ENCODE peak calls at places on chromosomes 11 and 22, in nine cellular contexts. H, I, V, C, N, T, Q, P and O are unnamed samples. For H3K4me1, the result is how much of the 10 kb centered on the place peaks cover.

GRCh38 chr11:20131744-20132666 is 28.3 kb downstream of the DBX1 start:
- DNase-seq in H (peak), I (peak), V (peak), C (peak), N (peak), T (peak), Q (no peak), P (peak), O (peak)

GRCh38 chr11:70502677-70503076 is 104.3 kb downstream of the CTTN start:
- DNase-seq in H (no peak), I (no peak), V (no peak), C (peak), N (peak), T (no peak), Q (no peak), P (peak), O (no peak)

GRCh38 chr11:65498977-65499712 is at the start of gene MALAT1:
- DNase-seq in H (peak), I (peak), V (peak), C (peak), N (peak), T (peak), Q (peak), P (peak), O (peak)

GRCh38 chr11:10927533-10927932 is 69.7 kb upstream of the ZBED5 start:
- DNase-seq in H (no peak), I (no peak), V (no peak), C (no peak), N (no peak), T (no peak), Q (no peak), P (no peak), O (no peak)

GRCh38 chr22:37999640-38000272 is 15.4 kb upstream of the SOX10 start:
- DNase-seq in H (no peak), I (no peak), V (peak), C (no peak), N (no peak), T (no peak), Q (no peak), P (no peak), O (peak)

GRCh38 chr11:74493816-74494630 is 499 bp upstream of the LIPT2 start:
- DNase-seq in H (no peak), I (no peak), V (peak), C (no peak), N (no peak), T (no peak), Q (no peak), P (no peak), O (no peak)

GRCh38 chr11:93784935-93785360 is 866 bp downstream of the MED17 start:
- DNase-seq in H (no peak), I (peak), V (no peak), C (no peak), N (no peak), T (no peak), Q (no peak), P (no peak), O (peak)

GRCh38 chr11:9606799-9607510 is 33.5 kb downstream of the WEE1 start:
- DNase-seq in H (no peak), I (no peak), V (no peak), C (no peak), N (no peak), T (no peak), Q (no peak), P (no peak), O (no peak)

GRCh38 chr11:33040862-33041453 is 1.6 kb downstream of the TCP11L1 start:
- DNase-seq in H (no peak), I (no peak), V (no peak), C (no peak), N (no peak), T (no peak), Q (no peak), P (no peak), O (no peak)

GRCh38 chr11:20022363-20023081 is 137.8 kb downstream of the DBX1 start:
- DNase-seq in H (no peak), I (peak), V (peak), C (no peak), N (no peak), T (no peak), Q (no peak), P (no peak), O (peak)

GRCh38 chr11:443542-444199 is 1.9 kb upstream of the ANO9 start:
- DNase-seq in H (no peak), I (no peak), V (peak), C (no peak), N (peak), T (no peak), Q (no peak), P (peak), O (no peak)

GRCh38 chr11:94194712-94195111 is 66.1 kb downstream of the PANX1 start:
- DNase-seq in H (no peak), I (no peak), V (no peak), C (no peak), N (no peak), T (no peak), Q (no peak), P (no peak), O (no peak)

GRCh38 chr11:95559899-95560298 is 229.7 kb downstream of the FAM76B start:
- DNase-seq in H (peak), I (no peak), V (no peak), C (no peak), N (no peak), T (no peak), Q (no peak), P (no peak), O (no peak)

GRCh38 chr11:83895516-83895915 is 609.3 kb upstream of the CCDC90B start:
- DNase-seq in H (no peak), I (no peak), V (no peak), C (no peak), N (no peak), T (no peak), Q (no peak), P (no peak), O (peak)

GRCh38 chr11:44334356-44335004 is 24.5 kb upstream of the ALX4 start:
- DNase-seq in H (no peak), I (no peak), V (no peak), C (no peak), N (no peak), T (no peak), Q (no peak), P (no peak), O (no peak)

GRCh38 chr11:119681537-119681936 is 47.5 kb downstream of the NECTIN1 start:
- DNase-seq in H (no peak), I (no peak), V (no peak), C (no peak), N (no peak), T (no peak), Q (no peak), P (no peak), O (no peak)
- H3K4me1 ChIP-seq in H (under half), I (under half), V (under half), C (under half), N (under half), T (under half), Q (under half), P (under half), O (under half)

GRCh38 chr11:128476031-128476430 is 111.3 kb downstream of the ETS1 start:
- DNase-seq in H (no peak), I (no peak), V (no peak), C (no peak), N (no peak), T (no peak), Q (no peak), P (no peak), O (no peak)
- H3K4me3 ChIP-seq in H (no peak), I (no peak), V (no peak), C (no peak), N (no peak), T (no peak), Q (peak), P (no peak), O (no peak)

GRCh38 chr11:12013771-12014170 is 5.3 kb upstream of the DKK3 start:
- DNase-seq in H (no peak), I (peak), V (no peak), C (no peak), N (no peak), T (no peak), Q (no peak), P (no peak), O (no peak)

GRCh38 chr11:12015486-12015885 is 7.1 kb upstream of the DKK3 start:
- DNase-seq in H (no peak), I (no peak), V (no peak), C (no peak), N (no peak), T (no peak), Q (no peak), P (no peak), O (no peak)

GRCh38 chr11:12017243-12017678 is 8.8 kb upstream of the DKK3 start:
- DNase-seq in H (no peak), I (no peak), V (peak), C (no peak), N (no peak), T (no peak), Q (no peak), P (no peak), O (no peak)

GRCh38 chr11:12017865-12018453 is 9.5 kb upstream of the DKK3 start:
- DNase-seq in H (no peak), I (no peak), V (peak), C (no peak), N (no peak), T (no peak), Q (no peak), P (no peak), O (peak)

DNA sequence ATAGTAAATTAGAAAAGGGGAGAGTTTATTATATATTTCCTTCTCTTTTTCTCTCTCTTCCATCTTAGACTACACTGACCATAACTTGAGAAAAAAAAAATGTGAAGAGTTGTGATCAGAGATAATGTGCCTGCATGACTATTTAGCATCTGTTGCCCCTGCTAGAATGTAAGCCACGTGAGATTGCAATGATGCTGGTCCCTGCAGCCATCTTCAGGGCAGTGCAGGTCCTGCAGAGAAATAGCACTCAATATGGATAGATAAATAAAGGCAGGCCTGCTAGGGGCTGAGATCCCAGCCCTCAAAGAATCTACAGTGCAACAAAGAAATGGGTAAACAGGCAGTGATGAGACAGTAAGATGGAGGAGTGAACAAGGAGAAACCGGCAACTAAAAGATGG is 7.8 kb upstream of the DKK3 start:
- DNase-seq in H (no peak), I (no peak), V (no peak), C (no peak), N (no peak), T (no peak), Q (no peak), P (no peak), O (no peak)
- H3K4me1 ChIP-seq in H (under half), I (under half), V (under half), C (under half), N (under half), T (under half), Q (under half), P (under half), O (under half)

DNA sequence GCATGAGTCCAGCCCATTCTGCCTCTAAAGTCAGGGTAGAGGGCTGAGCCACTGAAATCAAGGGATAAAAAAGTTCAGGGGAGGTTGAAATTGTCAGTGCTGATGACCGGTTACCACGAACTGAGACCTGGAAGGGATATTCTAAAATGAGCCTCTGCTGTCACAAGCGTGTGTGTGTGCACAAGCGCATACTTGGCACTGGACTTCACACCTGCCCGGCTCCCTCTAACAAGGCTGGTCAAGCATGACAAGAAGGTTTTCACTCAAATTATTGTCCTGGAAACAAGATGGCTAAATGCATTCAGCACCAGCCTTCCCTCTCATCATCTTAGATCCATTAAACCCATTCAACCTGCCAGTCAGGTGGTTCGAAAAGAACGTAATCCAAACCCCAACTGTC is 54.8 kb upstream of the CECR2 start:
- DNase-seq in H (no peak), I (no peak), V (no peak), C (no peak), N (no peak), T (no peak), Q (no peak), P (no peak), O (no peak)
- H3K4me3 ChIP-seq in H (no peak), I (no peak), V (no peak), C (no peak), N (no peak), T (no peak), Q (no peak), P (no peak), O (no peak)

GRCh38 chr11:71895961-71896360 is 17.7 kb downstream of the DEFB131B start:
- DNase-seq in H (no peak), I (no peak), V (no peak), C (no peak), N (no peak), T (no peak), Q (no peak), P (no peak), O (no peak)
- H3K4me1 ChIP-seq in H (under half), I (under half), V (under half), C (under half), N (under half), T (under half), Q (under half), P (under half), O (under half)